ENCODE peak calls at places on chromosomes 13 and 19, in seven cellular contexts. T, M, S, U, Z, L and N are unnamed samples.

GRCh38 chr19:35963514-35963913 is 27.3 kb downstream of the LRFN3 start:
- DNase-seq in T (no peak), U (no peak), S (no peak), L (peak; percentile 21), M (peak; percentile 26), Z (no peak), N (no peak)

GRCh38 chr13:106612688-106613087 is 44.8 kb upstream of the ARGLU1 start:
- DNase-seq in M (no peak), L (no peak), U (peak; percentile 88), T (no peak), S (no peak), Z (no peak), N (no peak)

GRCh38 chr13:37640499-37640898 is 41.9 kb upstream of the POSTN start:
- DNase-seq in U (no peak), M (no peak), L (peak; percentile 55), T (no peak), Z (no peak), S (no peak), N (no peak)

GRCh38 chr13:23865065-23865464 is 24.1 kb downstream of the MIPEP start:
- DNase-seq in S (no peak), T (no peak), Z (no peak), L (no peak), U (no peak), M (no peak), N (no peak)

GRCh38 chr19:3849092-3849491 is 19.7 kb downstream of the ZFR2 start:
- DNase-seq in M (peak; percentile 32), T (peak; percentile 23), U (no peak), L (no peak), Z (peak; percentile 34), S (peak; percentile 65), N (peak; percentile 17)

GRCh38 chr13:37369618-37370017 is 228.9 kb downstream of the POSTN start:
- DNase-seq in Z (no peak), S (no peak), T (no peak), M (no peak), L (peak; percentile 20), U (no peak), N (no peak)

GRCh38 chr19:742540-743075 is 8.3 kb upstream of the MISP start:
- DNase-seq in S (no peak), T (no peak), L (no peak), Z (no peak), M (no peak), U (no peak), N (no peak)

GRCh38 chr13:43368003-43368402 is 344.6 kb downstream of the DNAJC15 start:
- DNase-seq in Z (no peak), L (no peak), T (no peak), S (no peak), M (no peak), U (no peak), N (no peak)

GRCh38 chr19:47158879-47159509 is 28.4 kb downstream of the SAE1 start:
- DNase-seq in M (no peak), Z (no peak), U (no peak), L (no peak), S (no peak), T (peak; percentile 52), N (no peak)

GRCh38 chr13:98349731-98350305 is 172.7 kb upstream of the RNF113B start:
- DNase-seq in U (peak; percentile 34), M (no peak), S (no peak), T (no peak), Z (no peak), L (no peak), N (no peak)

GRCh38 chr19:19501798-19502197 is 13.6 kb downstream of the TSSK6 start:
- DNase-seq in L (no peak), S (no peak), M (no peak), T (no peak), U (no peak), Z (no peak), N (no peak)

GRCh38 chr13:32624441-32624840 is 38.2 kb downstream of the PDS5B start:
- DNase-seq in U (no peak), T (no peak), S (no peak), Z (no peak), M (no peak), L (no peak), N (no peak)

GRCh38 chr19:14110650-14111049 is 6.9 kb downstream of the PRKACA start:
- DNase-seq in M (no peak), U (no peak), T (no peak), Z (no peak), L (no peak), S (no peak), N (no peak)

GRCh38 chr19:11096210-11096841 is 7.1 kb downstream of the LDLR start:
- DNase-seq in L (no peak), Z (no peak), S (no peak), U (peak; percentile 74), T (no peak), M (peak; percentile 22), N (no peak)

GRCh38 chr13:97386832-97387486 is 47.0 kb upstream of the RAP2A start:
- DNase-seq in L (no peak), S (no peak), M (no peak), T (no peak), U (peak; percentile 32), Z (peak; percentile 21), N (no peak)

GRCh38 chr19:19034204-19034624 is 811 bp downstream of the ARMC6 start:
- DNase-seq in T (peak; percentile 61), Z (peak; percentile 75), M (peak; percentile 76), L (no peak), S (peak; percentile 60), U (peak; percentile 60), N (peak; percentile 42)

GRCh38 chr13:77372275-77372674 is 45.4 kb upstream of the MYCBP2 start:
- DNase-seq in T (no peak), M (no peak), U (no peak), L (no peak), S (no peak), Z (no peak), N (no peak)